ENCODE peak calls at places on chromosome 3, in ten cellular contexts. One of them, this sample, is unnamed.

GRCh38 chr3:197801801-197802504 is 10.9 kb downstream of the LRCH3 start:
- DNase-seq in AG10803: peak
- DNase-seq in stimulated activated CD8-positive, alpha-beta memory T cell treated with anti-CD3 and anti-CD28 coated beads, Interleukin-7, amount 100 ng/mL, for 24 hours: no peak
- DNase-seq in GDM1: no peak
- DNase-seq in GM20000: no peak
- DNase-seq in CD4-positive, alpha-beta T cell: no peak
- DNase-seq in activated T-helper 9 cell treated with anti-CD3 and anti-CD28 coated beads, Interleukin-2, amount 50 U/mL, for 16 hours: no peak
- DNase-seq in effector memory CD4-positive, alpha-beta T cell: no peak
- DNase-seq in kidney glomerular epithelial cell: no peak
- DNase-seq in activated T-cell treated with anti-CD3 and anti-CD28 coated beads for 1 hour: no peak
- DNase-seq in this sample: no peak

GRCh38 chr3:65080432-65080831 is 392.6 kb upstream of the ADAMTS9 start:
- DNase-seq in AG10803: no peak
- DNase-seq in stimulated activated CD8-positive, alpha-beta memory T cell treated with anti-CD3 and anti-CD28 coated beads, Interleukin-7, amount 100 ng/mL, for 24 hours: no peak
- DNase-seq in GDM1: no peak
- DNase-seq in GM20000: no peak
- DNase-seq in CD4-positive, alpha-beta T cell: no peak
- DNase-seq in activated T-helper 9 cell treated with anti-CD3 and anti-CD28 coated beads, Interleukin-2, amount 50 U/mL, for 16 hours: no peak
- DNase-seq in effector memory CD4-positive, alpha-beta T cell: no peak
- DNase-seq in kidney glomerular epithelial cell: peak
- DNase-seq in activated T-cell treated with anti-CD3 and anti-CD28 coated beads for 1 hour: no peak
- DNase-seq in this sample: no peak

GRCh38 chr3:195821403-195822130 is 9.8 kb upstream of the MUC4 start:
- DNase-seq in AG10803: no peak
- DNase-seq in stimulated activated CD8-positive, alpha-beta memory T cell treated with anti-CD3 and anti-CD28 coated beads, Interleukin-7, amount 100 ng/mL, for 24 hours: no peak
- DNase-seq in GDM1: no peak
- DNase-seq in GM20000: no peak
- DNase-seq in CD4-positive, alpha-beta T cell: no peak
- DNase-seq in activated T-helper 9 cell treated with anti-CD3 and anti-CD28 coated beads, Interleukin-2, amount 50 U/mL, for 16 hours: no peak
- DNase-seq in effector memory CD4-positive, alpha-beta T cell: no peak
- DNase-seq in kidney glomerular epithelial cell: no peak
- DNase-seq in activated T-cell treated with anti-CD3 and anti-CD28 coated beads for 1 hour: no peak
- DNase-seq in this sample: no peak

GRCh38 chr3:70053293-70053692 is 53.8 kb downstream of the SAMMSON start:
- DNase-seq in AG10803: no peak
- DNase-seq in stimulated activated CD8-positive, alpha-beta memory T cell treated with anti-CD3 and anti-CD28 coated beads, Interleukin-7, amount 100 ng/mL, for 24 hours: no peak
- DNase-seq in GDM1: peak
- DNase-seq in GM20000: no peak
- DNase-seq in CD4-positive, alpha-beta T cell: no peak
- DNase-seq in activated T-helper 9 cell treated with anti-CD3 and anti-CD28 coated beads, Interleukin-2, amount 50 U/mL, for 16 hours: no peak
- DNase-seq in effector memory CD4-positive, alpha-beta T cell: no peak
- DNase-seq in kidney glomerular epithelial cell: peak
- DNase-seq in activated T-cell treated with anti-CD3 and anti-CD28 coated beads for 1 hour: no peak
- DNase-seq in this sample: no peak

GRCh38 chr3:117622130-117622841 is 912.7 kb downstream of the TUSC7 start:
- DNase-seq in AG10803: peak
- DNase-seq in stimulated activated CD8-positive, alpha-beta memory T cell treated with anti-CD3 and anti-CD28 coated beads, Interleukin-7, amount 100 ng/mL, for 24 hours: no peak
- DNase-seq in GDM1: no peak
- DNase-seq in GM20000: no peak
- DNase-seq in CD4-positive, alpha-beta T cell: no peak
- DNase-seq in activated T-helper 9 cell treated with anti-CD3 and anti-CD28 coated beads, Interleukin-2, amount 50 U/mL, for 16 hours: no peak
- DNase-seq in effector memory CD4-positive, alpha-beta T cell: no peak
- DNase-seq in kidney glomerular epithelial cell: peak
- DNase-seq in activated T-cell treated with anti-CD3 and anti-CD28 coated beads for 1 hour: no peak
- DNase-seq in this sample: no peak

GRCh38 chr3:97658670-97659285 is 105.8 kb upstream of the ARL6 start:
- DNase-seq in AG10803: peak
- DNase-seq in stimulated activated CD8-positive, alpha-beta memory T cell treated with anti-CD3 and anti-CD28 coated beads, Interleukin-7, amount 100 ng/mL, for 24 hours: no peak
- DNase-seq in GDM1: peak
- DNase-seq in GM20000: peak
- DNase-seq in CD4-positive, alpha-beta T cell: no peak
- DNase-seq in activated T-helper 9 cell treated with anti-CD3 and anti-CD28 coated beads, Interleukin-2, amount 50 U/mL, for 16 hours: no peak
- DNase-seq in effector memory CD4-positive, alpha-beta T cell: no peak
- DNase-seq in kidney glomerular epithelial cell: peak
- DNase-seq in activated T-cell treated with anti-CD3 and anti-CD28 coated beads for 1 hour: no peak
- DNase-seq in this sample: no peak

GRCh38 chr3:188253800-188254452 is 100.0 kb downstream of the LPP start:
- DNase-seq in AG10803: no peak
- DNase-seq in stimulated activated CD8-positive, alpha-beta memory T cell treated with anti-CD3 and anti-CD28 coated beads, Interleukin-7, amount 100 ng/mL, for 24 hours: no peak
- DNase-seq in GDM1: no peak
- DNase-seq in GM20000: no peak
- DNase-seq in CD4-positive, alpha-beta T cell: no peak
- DNase-seq in activated T-helper 9 cell treated with anti-CD3 and anti-CD28 coated beads, Interleukin-2, amount 50 U/mL, for 16 hours: no peak
- DNase-seq in effector memory CD4-positive, alpha-beta T cell: no peak
- DNase-seq in kidney glomerular epithelial cell: no peak
- DNase-seq in activated T-cell treated with anti-CD3 and anti-CD28 coated beads for 1 hour: no peak
- DNase-seq in this sample: no peak

GRCh38 chr3:44942202-44942921 is 33.6 kb downstream of the ZDHHC3 start:
- DNase-seq in AG10803: peak
- DNase-seq in stimulated activated CD8-positive, alpha-beta memory T cell treated with anti-CD3 and anti-CD28 coated beads, Interleukin-7, amount 100 ng/mL, for 24 hours: no peak
- DNase-seq in GDM1: no peak
- DNase-seq in GM20000: no peak
- DNase-seq in CD4-positive, alpha-beta T cell: no peak
- DNase-seq in activated T-helper 9 cell treated with anti-CD3 and anti-CD28 coated beads, Interleukin-2, amount 50 U/mL, for 16 hours: no peak
- DNase-seq in effector memory CD4-positive, alpha-beta T cell: no peak
- DNase-seq in kidney glomerular epithelial cell: no peak
- DNase-seq in activated T-cell treated with anti-CD3 and anti-CD28 coated beads for 1 hour: no peak
- DNase-seq in this sample: no peak

GRCh38 chr3:148648685-148649352 is 48.9 kb upstream of the AGTR1 start:
- DNase-seq in AG10803: peak
- DNase-seq in stimulated activated CD8-positive, alpha-beta memory T cell treated with anti-CD3 and anti-CD28 coated beads, Interleukin-7, amount 100 ng/mL, for 24 hours: no peak
- DNase-seq in GDM1: no peak
- DNase-seq in GM20000: no peak
- DNase-seq in CD4-positive, alpha-beta T cell: no peak
- DNase-seq in activated T-helper 9 cell treated with anti-CD3 and anti-CD28 coated beads, Interleukin-2, amount 50 U/mL, for 16 hours: no peak
- DNase-seq in effector memory CD4-positive, alpha-beta T cell: no peak
- DNase-seq in kidney glomerular epithelial cell: peak
- DNase-seq in activated T-cell treated with anti-CD3 and anti-CD28 coated beads for 1 hour: no peak
- DNase-seq in this sample: no peak

GRCh38 chr3:144265527-144266100 is 294.0 kb downstream of the DIPK2A start:
- DNase-seq in AG10803: peak
- DNase-seq in stimulated activated CD8-positive, alpha-beta memory T cell treated with anti-CD3 and anti-CD28 coated beads, Interleukin-7, amount 100 ng/mL, for 24 hours: no peak
- DNase-seq in GDM1: no peak
- DNase-seq in GM20000: no peak
- DNase-seq in CD4-positive, alpha-beta T cell: no peak
- DNase-seq in activated T-helper 9 cell treated with anti-CD3 and anti-CD28 coated beads, Interleukin-2, amount 50 U/mL, for 16 hours: no peak
- DNase-seq in effector memory CD4-positive, alpha-beta T cell: no peak
- DNase-seq in kidney glomerular epithelial cell: no peak
- DNase-seq in activated T-cell treated with anti-CD3 and anti-CD28 coated beads for 1 hour: no peak
- DNase-seq in this sample: no peak

GRCh38 chr3:179732661-179733348 is 80.0 kb downstream of the USP13 start:
- DNase-seq in AG10803: no peak
- DNase-seq in stimulated activated CD8-positive, alpha-beta memory T cell treated with anti-CD3 and anti-CD28 coated beads, Interleukin-7, amount 100 ng/mL, for 24 hours: no peak
- DNase-seq in GDM1: no peak
- DNase-seq in GM20000: no peak
- DNase-seq in CD4-positive, alpha-beta T cell: no peak
- DNase-seq in activated T-helper 9 cell treated with anti-CD3 and anti-CD28 coated beads, Interleukin-2, amount 50 U/mL, for 16 hours: no peak
- DNase-seq in effector memory CD4-positive, alpha-beta T cell: no peak
- DNase-seq in kidney glomerular epithelial cell: no peak
- DNase-seq in activated T-cell treated with anti-CD3 and anti-CD28 coated beads for 1 hour: no peak
- DNase-seq in this sample: no peak

GRCh38 chr3:38111201-38111600 is 25.7 kb downstream of the ACAA1 start:
- DNase-seq in AG10803: no peak
- DNase-seq in stimulated activated CD8-positive, alpha-beta memory T cell treated with anti-CD3 and anti-CD28 coated beads, Interleukin-7, amount 100 ng/mL, for 24 hours: no peak
- DNase-seq in GDM1: no peak
- DNase-seq in GM20000: no peak
- DNase-seq in CD4-positive, alpha-beta T cell: no peak
- DNase-seq in activated T-helper 9 cell treated with anti-CD3 and anti-CD28 coated beads, Interleukin-2, amount 50 U/mL, for 16 hours: no peak
- DNase-seq in effector memory CD4-positive, alpha-beta T cell: no peak
- DNase-seq in kidney glomerular epithelial cell: no peak
- DNase-seq in activated T-cell treated with anti-CD3 and anti-CD28 coated beads for 1 hour: no peak
- DNase-seq in this sample: no peak

GRCh38 chr3:173660645-173661299 is 263.2 kb downstream of the NLGN1 start:
- DNase-seq in AG10803: peak
- DNase-seq in stimulated activated CD8-positive, alpha-beta memory T cell treated with anti-CD3 and anti-CD28 coated beads, Interleukin-7, amount 100 ng/mL, for 24 hours: no peak
- DNase-seq in GDM1: no peak
- DNase-seq in GM20000: no peak
- DNase-seq in CD4-positive, alpha-beta T cell: no peak
- DNase-seq in activated T-helper 9 cell treated with anti-CD3 and anti-CD28 coated beads, Interleukin-2, amount 50 U/mL, for 16 hours: no peak
- DNase-seq in effector memory CD4-positive, alpha-beta T cell: no peak
- DNase-seq in kidney glomerular epithelial cell: peak
- DNase-seq in activated T-cell treated with anti-CD3 and anti-CD28 coated beads for 1 hour: no peak
- DNase-seq in this sample: no peak

GRCh38 chr3:128313181-128313725 is 153.4 kb downstream of the DNAJB8 start:
- DNase-seq in AG10803: no peak
- DNase-seq in stimulated activated CD8-positive, alpha-beta memory T cell treated with anti-CD3 and anti-CD28 coated beads, Interleukin-7, amount 100 ng/mL, for 24 hours: no peak
- DNase-seq in GDM1: no peak
- DNase-seq in GM20000: no peak
- DNase-seq in CD4-positive, alpha-beta T cell: no peak
- DNase-seq in activated T-helper 9 cell treated with anti-CD3 and anti-CD28 coated beads, Interleukin-2, amount 50 U/mL, for 16 hours: no peak
- DNase-seq in effector memory CD4-positive, alpha-beta T cell: no peak
- DNase-seq in kidney glomerular epithelial cell: no peak
- DNase-seq in activated T-cell treated with anti-CD3 and anti-CD28 coated beads for 1 hour: no peak
- DNase-seq in this sample: no peak

GRCh38 chr3:159482241-159483031 is 506.2 kb upstream of the IL12A start:
- DNase-seq in AG10803: no peak
- DNase-seq in stimulated activated CD8-positive, alpha-beta memory T cell treated with anti-CD3 and anti-CD28 coated beads, Interleukin-7, amount 100 ng/mL, for 24 hours: no peak
- DNase-seq in GDM1: no peak
- DNase-seq in GM20000: no peak
- DNase-seq in CD4-positive, alpha-beta T cell: no peak
- DNase-seq in activated T-helper 9 cell treated with anti-CD3 and anti-CD28 coated beads, Interleukin-2, amount 50 U/mL, for 16 hours: no peak
- DNase-seq in effector memory CD4-positive, alpha-beta T cell: no peak
- DNase-seq in kidney glomerular epithelial cell: no peak
- DNase-seq in activated T-cell treated with anti-CD3 and anti-CD28 coated beads for 1 hour: no peak
- DNase-seq in this sample: no peak